ENCODE peak calls at places on chromosomes 1 and 21, in four cellular contexts. V is right atrium auricular region, M is IMR-90, B is thoracic aorta. O is an unnamed sample.

GRCh38 chr21:17580319-17580718 is 32.4 kb downstream of the BTG3 start:
- DNase-seq in M (no peak), B (no peak), V (no peak), O (no peak)

GRCh38 chr21:14995695-14996490 is 68.9 kb downstream of the NRIP1 start:
- DNase-seq in B (no peak), M (peak), V (no peak), O (no peak)

GRCh38 chr1:183783896-183784637 is 20.9 kb upstream of the RGL1 start:
- DNase-seq in M (peak), B (no peak), V (no peak), O (no peak)

GRCh38 chr1:94832446-94832845 is 12.3 kb downstream of the SLC44A3 start:
- DNase-seq in M (peak), V (no peak), B (no peak), O (no peak)

GRCh38 chr1:33228935-33229487 is 27.3 kb upstream of the ZNF362 start:
- DNase-seq in M (peak), B (no peak), V (peak), O (no peak)

GRCh38 chr1:236471653-236472052 is 52.1 kb upstream of the LGALS8 start:
- DNase-seq in B (no peak), V (no peak), M (no peak), O (no peak)

GRCh38 chr1:71351438-71351837 is 270.6 kb upstream of the ZRANB2 start:
- DNase-seq in V (no peak), M (peak), B (no peak), O (no peak)

GRCh38 chr1:17335821-17336718 is 28.1 kb downstream of the PADI4 start:
- DNase-seq in M (peak), B (no peak), V (no peak), O (no peak)

GRCh38 chr1:64903593-64903992 is 62.8 kb downstream of the JAK1 start:
- DNase-seq in M (no peak), B (no peak), V (no peak), O (no peak)

GRCh38 chr1:154624756-154625643 is 17.0 kb upstream of the ADAR start:
- DNase-seq in V (no peak), M (peak), B (no peak), O (no peak)

GRCh38 chr1:31745071-31745897 is 18.9 kb downstream of the ADGRB2 start:
- DNase-seq in B (no peak), M (peak), V (peak), O (peak)

GRCh38 chr1:203507227-203507626 is 13.3 kb downstream of the OPTC start:
- DNase-seq in V (no peak), M (peak), B (no peak), O (no peak)

GRCh38 chr21:35202431-35202830 is 153.3 kb upstream of the RUNX1 start:
- DNase-seq in V (no peak), B (no peak), M (peak), O (no peak)

GRCh38 chr1:94481473-94481933 is 60.1 kb downstream of the F3 start:
- DNase-seq in V (no peak), M (peak), B (no peak), O (peak)

GRCh38 chr1:28104866-28105467 is 16.6 kb upstream of the EYA3 start:
- DNase-seq in M (peak), B (no peak), V (no peak), O (no peak)

GRCh38 chr1:174789399-174789798 is 210.3 kb upstream of the CACYBP start:
- DNase-seq in V (no peak), M (peak), B (no peak), O (peak)

DNA sequence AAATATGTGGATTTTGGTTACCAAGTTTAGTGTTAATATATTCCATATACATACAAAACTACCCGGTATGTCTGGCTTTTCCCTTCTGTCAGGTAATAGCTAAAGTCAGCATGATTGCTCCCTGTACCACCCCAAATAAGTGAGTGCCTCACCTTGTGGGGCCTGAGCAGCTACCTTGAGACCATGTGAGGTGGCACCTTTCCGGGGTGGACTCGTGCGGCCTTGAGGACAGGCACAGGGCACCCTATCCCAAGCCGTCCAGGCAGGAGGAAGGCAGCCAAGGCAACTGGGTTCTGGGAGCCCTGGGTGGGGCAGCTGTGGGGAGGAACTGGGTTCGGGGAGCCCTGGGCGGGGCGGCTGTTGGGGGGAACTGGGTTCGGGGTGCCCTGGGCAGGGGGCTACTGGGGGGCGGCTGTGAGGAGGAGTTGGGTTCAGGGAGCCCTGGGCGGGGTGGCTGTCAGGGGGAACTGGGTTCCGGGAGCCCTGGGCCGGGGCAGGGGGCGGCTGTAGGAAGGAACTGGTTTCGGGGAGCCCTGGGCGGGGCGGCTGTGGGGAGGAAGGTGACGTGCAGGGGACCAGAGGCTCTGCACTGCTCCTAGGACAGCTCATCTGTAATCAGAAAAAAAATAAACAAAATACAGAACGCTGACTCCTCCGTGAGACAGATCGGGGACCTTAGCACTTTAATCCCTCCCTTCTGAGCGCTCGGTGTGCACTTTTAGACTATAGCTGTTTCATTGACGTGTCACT is 63.3 kb downstream of the POFUT2 start:
- DNase-seq in M (peak), V (no peak), B (no peak), O (no peak)
- TF ChIP-seq CTCF in M (no peak), V (no peak), B (no peak), O (no peak)

DNA sequence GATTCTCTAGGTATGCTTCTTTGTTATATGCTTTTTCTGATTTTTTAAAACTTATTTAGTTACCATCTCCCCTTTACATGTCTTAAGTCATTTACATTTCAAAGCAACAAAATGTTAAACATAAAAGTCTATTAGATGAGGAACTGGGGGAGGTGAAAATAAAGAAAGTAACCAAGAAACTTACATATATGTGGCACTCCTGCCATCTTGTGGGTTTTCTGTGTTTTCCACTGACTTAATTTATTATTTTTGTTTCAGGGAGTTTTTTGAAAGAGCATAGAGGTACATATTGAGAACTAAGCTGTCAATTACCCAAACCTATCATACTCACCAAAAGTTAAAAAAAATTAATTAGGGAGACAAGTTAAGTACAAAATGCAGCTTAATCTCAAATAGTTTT is 1531.1 kb downstream of the MRPL39 start:
- DNase-seq in B (no peak), M (peak), V (no peak), O (no peak)
- TF ChIP-seq CTCF in B (no peak), M (peak), V (no peak), O (no peak)

GRCh38 chr1:45490623-45491463 is at the start of gene TESK2:
- DNase-seq in M (peak), V (peak), B (peak), O (peak)
- TF ChIP-seq CTCF in M (peak), V (no peak), B (peak), O (peak)

GRCh38 chr1:115246526-115246925 is 91.5 kb downstream of the NGF start:
- DNase-seq in M (peak), B (no peak), V (no peak), O (no peak)

GRCh38 chr1:115255154-115255553 is 82.9 kb downstream of the NGF start:
- DNase-seq in B (no peak), M (no peak), V (no peak), O (no peak)

GRCh38 chr1:115251856-115252255 is 86.2 kb downstream of the NGF start:
- DNase-seq in B (no peak), V (no peak), M (peak), O (no peak)

GRCh38 chr1:115252585-115252984 is 85.5 kb downstream of the NGF start:
- DNase-seq in M (no peak), B (no peak), V (no peak), O (no peak)

GRCh38 chr1:115251340-115251748 is 86.7 kb downstream of the NGF start:
- DNase-seq in M (peak), B (no peak), V (no peak), O (no peak)
- TF ChIP-seq CTCF in M (no peak), B (no peak), V (no peak), O (no peak)

DNA sequence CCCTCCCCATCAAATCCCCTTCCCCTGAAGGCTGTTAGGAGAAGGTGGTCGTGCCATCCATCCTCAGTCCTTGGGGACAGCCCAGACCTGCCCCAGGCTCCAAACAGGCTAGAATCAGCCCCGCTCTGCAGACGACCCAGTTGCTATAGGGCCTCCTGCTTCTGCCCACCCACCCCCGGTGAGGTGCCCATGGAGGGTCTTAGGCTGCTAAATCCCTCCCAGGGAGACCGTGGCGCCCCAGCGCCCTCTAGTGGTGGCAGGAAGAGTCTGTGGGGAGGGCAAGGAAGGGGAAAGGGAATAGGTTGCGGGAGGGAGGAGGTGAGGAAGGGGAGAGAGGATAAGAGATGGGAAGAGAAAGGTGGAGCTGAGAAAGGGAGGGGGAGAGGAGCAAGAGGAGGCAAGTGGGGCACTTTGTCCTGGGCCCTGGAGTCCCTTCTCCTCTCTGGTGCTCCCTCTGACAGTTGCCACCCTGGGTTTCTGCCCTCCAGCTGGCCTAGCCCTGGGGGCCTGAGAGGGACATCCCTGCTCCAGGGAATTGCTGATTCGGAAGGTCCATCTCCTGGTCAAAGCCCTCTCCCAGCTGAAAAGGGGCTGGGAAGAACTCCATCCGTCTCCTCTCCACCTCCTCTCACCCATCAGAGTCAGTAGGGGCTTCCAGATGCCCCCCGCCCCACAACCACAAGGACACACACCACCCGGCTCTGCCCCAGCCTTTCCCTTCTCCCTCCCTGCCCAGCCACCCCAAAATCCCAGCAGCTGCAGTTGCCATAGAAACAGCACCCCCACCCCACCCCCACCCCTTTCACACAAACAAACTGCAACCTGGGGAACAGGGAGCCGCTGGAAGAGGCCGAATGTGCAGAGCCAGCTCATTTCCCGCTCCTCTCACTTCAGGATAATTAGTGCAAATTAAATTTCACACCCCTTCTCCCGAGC is 55.4 kb downstream of the CAMK2N1 start:
- DNase-seq in B (no peak), M (peak), V (no peak), O (no peak)
- TF ChIP-seq CTCF in B (no peak), M (peak), V (peak), O (peak)

DNA sequence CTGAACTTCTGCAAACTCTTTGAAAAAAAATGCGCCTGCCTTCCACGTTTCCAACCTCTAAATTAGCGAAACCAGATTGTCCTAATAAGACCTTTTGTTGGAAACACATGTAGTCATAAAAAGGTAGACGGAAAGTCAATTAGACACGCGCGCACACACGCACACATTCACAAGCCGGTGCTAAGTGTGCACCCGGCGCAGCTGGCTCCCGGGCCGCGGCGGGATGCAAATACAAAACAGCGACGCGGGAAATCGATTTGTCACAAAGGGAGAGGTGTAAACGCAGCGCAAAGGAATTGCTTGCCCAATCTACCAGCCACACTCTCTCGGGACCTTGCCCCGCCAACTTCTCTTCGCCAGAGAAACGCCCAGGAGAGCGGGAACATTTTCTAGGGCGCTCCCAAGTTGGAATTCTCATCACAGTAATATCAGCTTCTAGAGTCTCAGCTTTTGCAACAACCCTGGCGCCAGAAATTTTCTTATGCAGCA is 4.4 kb downstream of the PRRX1 start:
- DNase-seq in V (no peak), M (no peak), B (no peak), O (no peak)
- TF ChIP-seq CTCF in V (no peak), M (no peak), B (no peak), O (no peak)